ENCODE peak calls at places on chromosomes 2 and 18, in six cellular contexts. D is AG09309, N is kidney epithelial cell, B is fibroblast of lung, Z is psoas muscle, U is left lung. J is an unnamed sample.

GRCh38 chr18:57959278-57959677 is 84.7 kb upstream of the NEDD4L start:
- DNase-seq in N (peak), Z (no peak), U (no peak), D (no peak), B (peak), J (peak)

GRCh38 chr2:43107679-43108078 is 118.7 kb downstream of the ZFP36L2 start:
- DNase-seq in D (no peak), N (no peak), U (peak), B (no peak), Z (no peak), J (no peak)

GRCh38 chr2:44335806-44336538 is 25.3 kb downstream of the PREPL start:
- DNase-seq in Z (no peak), N (no peak), U (no peak), D (no peak), B (peak), J (peak)

GRCh38 chr2:199273043-199273647 is 184.6 kb downstream of the SATB2 start:
- DNase-seq in N (no peak), D (peak), U (no peak), B (peak), Z (no peak), J (peak)

GRCh38 chr2:239098288-239098970 is 250.5 kb downstream of the TWIST2 start:
- DNase-seq in N (no peak), Z (peak), D (no peak), U (no peak), B (no peak), J (peak)

GRCh38 chr2:73489053-73489452 is 103.4 kb downstream of the ALMS1 start:
- DNase-seq in Z (no peak), N (no peak), U (no peak), B (no peak), D (no peak), J (no peak)

GRCh38 chr2:8076453-8077284 is 605.2 kb upstream of the ID2 start:
- DNase-seq in B (no peak), Z (no peak), U (no peak), D (no peak), N (no peak), J (no peak)

GRCh38 chr2:20451346-20451745 is 4.5 kb downstream of the RHOB start:
- DNase-seq in B (peak), D (no peak), N (no peak), Z (no peak), U (no peak), J (peak)

GRCh38 chr18:10017048-10017447 is 103.2 kb downstream of the VAPA start:
- DNase-seq in U (no peak), D (no peak), N (no peak), B (peak), Z (no peak), J (no peak)

GRCh38 chr18:23812566-23813440 is 123.5 kb downstream of the LAMA3 start:
- DNase-seq in N (no peak), U (no peak), B (peak), Z (no peak), D (no peak), J (peak)

GRCh38 chr2:156892449-156893335 is 364.8 kb upstream of the GALNT5 start:
- DNase-seq in U (no peak), D (no peak), N (peak), Z (no peak), B (peak), J (peak)

GRCh38 chr18:13530879-13531387 is 195.4 kb downstream of the FAM210A start:
- DNase-seq in N (peak), U (no peak), B (peak), Z (peak), D (peak), J (peak)

GRCh38 chr2:215454519-215454918 is 18.7 kb upstream of the FN1 start:
- DNase-seq in U (no peak), D (no peak), N (no peak), Z (no peak), B (peak), J (peak)

GRCh38 chr2:236176417-236176816 is 8.2 kb upstream of the GBX2 start:
- DNase-seq in B (no peak), Z (no peak), D (no peak), N (no peak), U (no peak), J (no peak)
- TF ChIP-seq CTCF in B (peak), Z (peak), D (peak), N (peak), U (peak), J (peak)

GRCh38 chr2:116489292-116489691 is 1325.2 kb upstream of the DDX18 start:
- DNase-seq in B (no peak), N (no peak), U (no peak), Z (no peak), D (no peak), J (no peak)
- H3K4me3 ChIP-seq in B (no peak), N (no peak), U (no peak), Z (no peak), D (no peak), J (no peak)

DNA sequence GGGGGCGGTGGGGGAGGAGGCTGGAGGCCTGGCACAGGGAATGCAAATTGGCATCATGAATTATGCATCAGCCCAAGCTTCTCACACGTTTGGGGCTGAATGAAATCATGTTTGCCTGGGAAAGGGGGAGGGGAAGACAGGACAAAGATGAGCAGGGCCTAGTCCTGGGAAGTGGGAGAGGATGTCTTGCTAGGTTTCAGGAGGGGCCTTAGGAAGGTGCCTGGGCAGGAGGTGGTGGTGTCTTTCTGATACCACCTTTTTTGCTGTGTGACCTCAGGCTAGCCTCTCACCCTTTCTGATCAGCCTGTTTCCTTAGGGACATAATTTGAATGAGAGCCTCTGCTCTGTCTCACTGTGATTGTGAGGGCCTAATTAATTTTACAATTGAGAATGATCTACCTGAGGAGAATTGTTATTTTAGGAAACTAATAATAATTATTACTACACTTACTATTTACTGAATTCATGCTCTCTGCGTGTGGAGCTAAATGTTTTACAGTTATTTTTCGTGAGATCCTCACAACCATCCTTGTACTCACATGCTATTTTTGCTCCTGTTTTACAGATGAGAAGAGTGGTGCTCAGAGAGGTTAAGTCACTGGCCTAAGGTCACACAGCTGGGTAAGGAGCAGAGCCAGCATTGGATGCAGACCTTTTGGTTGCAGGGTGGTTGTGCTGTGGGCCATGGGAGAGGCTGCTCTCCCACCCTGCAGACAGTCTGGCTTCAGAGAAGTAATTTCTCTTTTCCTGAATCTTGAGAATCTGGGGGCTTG is 39.6 kb downstream of the INHBB start:
- DNase-seq in Z (no peak), N (no peak), D (no peak), B (no peak), U (no peak), J (no peak)
- TF ChIP-seq CTCF in Z (no peak), N (no peak), D (no peak), B (no peak), U (no peak), J (no peak)

GRCh38 chr2:190533968-190534309 is 583 bp downstream of the NEMP2 start:
- DNase-seq in Z (no peak), B (no peak), U (no peak), D (no peak), N (no peak), J (peak)

GRCh38 chr2:190535119-190535439 is 557 bp upstream of the NEMP2 start:
- DNase-seq in D (no peak), U (no peak), B (no peak), N (no peak), Z (no peak), J (no peak)

GRCh38 chr2:190537765-190538164 is 3.2 kb upstream of the NEMP2 start:
- DNase-seq in N (no peak), B (peak), Z (no peak), D (no peak), U (no peak), J (no peak)

GRCh38 chr2:190534310-190535118 is at the start of gene NEMP2:
- DNase-seq in U (peak), N (no peak), B (peak), D (no peak), Z (peak), J (peak)

GRCh38 chr2:190535586-190535985 is 1.1 kb upstream of the NEMP2 start:
- DNase-seq in Z (no peak), B (no peak), U (no peak), D (no peak), N (no peak), J (no peak)
- H3K4me3 ChIP-seq in Z (peak), B (peak), U (peak), D (no peak), N (peak), J (peak)

DNA sequence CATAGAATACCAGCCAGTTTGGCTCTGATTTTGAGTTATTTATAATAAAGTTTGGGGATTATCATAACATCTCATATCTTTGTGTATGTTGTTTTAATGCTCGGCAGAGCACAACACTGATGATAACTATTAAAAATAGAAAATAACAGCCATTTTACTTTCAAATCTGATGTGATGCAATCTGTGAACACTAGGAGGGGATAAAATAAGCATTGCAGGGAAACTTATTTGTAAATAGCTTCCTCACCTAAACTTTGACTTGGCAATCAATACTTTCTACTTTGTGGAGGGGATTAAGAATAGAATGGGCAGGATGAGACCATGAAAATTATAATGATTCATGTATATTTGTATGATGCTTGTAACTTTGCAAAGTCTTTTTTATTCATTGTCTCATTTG is 54.4 kb downstream of the USP14 start:
- DNase-seq in N (no peak), D (no peak), Z (no peak), B (no peak), U (no peak), J (no peak)
- TF ChIP-seq CTCF in N (peak), D (peak), Z (no peak), B (peak), U (no peak), J (peak)

GRCh38 chr2:76257802-76258201 is 547.1 kb upstream of the GCFC2 start:
- DNase-seq in B (no peak), U (no peak), D (no peak), Z (no peak), N (no peak), J (no peak)

GRCh38 chr2:76247006-76247405 is 536.3 kb upstream of the GCFC2 start:
- DNase-seq in N (no peak), D (no peak), Z (no peak), U (no peak), B (no peak), J (no peak)

GRCh38 chr2:76256689-76257088 is 546.0 kb upstream of the GCFC2 start:
- DNase-seq in N (no peak), B (no peak), U (no peak), D (no peak), Z (no peak), J (no peak)

GRCh38 chr2:76251342-76251741 is 540.6 kb upstream of the GCFC2 start:
- DNase-seq in N (no peak), D (no peak), Z (no peak), B (no peak), U (no peak), J (no peak)

GRCh38 chr2:76252704-76253103 is 542.0 kb upstream of the GCFC2 start:
- DNase-seq in B (no peak), N (no peak), D (no peak), Z (no peak), U (no peak), J (no peak)
- H3K4me3 ChIP-seq in B (no peak), N (no peak), D (no peak), Z (no peak), U (no peak), J (no peak)

GRCh38 chr2:173720310-173720709 is 244.9 kb downstream of the SP3 start:
- DNase-seq in Z (no peak), U (no peak), D (no peak), B (peak), N (no peak), J (peak)
- TF ChIP-seq CTCF in Z (no peak), U (no peak), D (peak), B (peak), N (no peak), J (peak)

DNA sequence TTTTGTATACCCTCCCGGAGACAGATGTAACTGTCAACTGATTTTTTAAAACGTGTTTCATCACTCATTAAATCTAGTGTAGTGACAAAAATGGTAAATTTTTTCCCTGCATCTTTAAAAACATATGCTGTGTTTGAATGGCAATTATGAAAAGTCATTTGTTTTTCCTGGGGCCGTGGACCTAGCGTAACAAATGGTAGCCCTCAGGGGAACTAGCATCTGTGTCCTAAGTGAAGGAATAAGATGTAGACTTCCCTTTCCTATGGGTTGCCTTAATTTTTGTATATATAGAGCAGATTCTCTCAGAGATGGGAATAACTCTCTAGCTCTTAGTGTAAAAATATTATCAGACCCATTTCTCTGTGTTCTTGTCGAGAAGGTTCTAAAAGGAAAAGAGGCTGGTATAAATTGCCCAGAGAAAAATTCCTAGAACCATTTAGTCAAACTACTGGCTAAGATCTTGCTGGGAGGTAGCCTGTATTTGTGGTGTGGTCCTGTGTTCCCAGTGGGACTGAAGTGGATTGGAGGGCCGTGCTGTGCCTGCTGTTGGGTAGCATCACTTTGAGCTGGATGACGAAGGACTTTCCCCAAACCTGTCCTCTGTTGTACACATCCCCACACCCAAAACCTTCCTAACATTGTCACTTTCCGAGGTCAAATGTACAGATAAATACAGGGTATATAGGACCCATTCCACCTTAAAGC is 85.8 kb downstream of the LIMS1 start:
- DNase-seq in U (no peak), N (no peak), B (no peak), Z (no peak), D (no peak), J (no peak)
- H3K4me3 ChIP-seq in U (no peak), N (no peak), B (no peak), Z (no peak), D (no peak), J (no peak)